ENCODE peak calls at places on chromosome 12, in four cellular contexts. One of them, this sample, is unnamed.

GRCh38 chr12:3203713-3204112 is 126.5 kb downstream of the TSPAN9 start:
- DNase-seq in astrocyte of the spinal cord: no peak
- DNase-seq in PC-3: no peak
- DNase-seq in MM.1S: no peak
- DNase-seq in this sample: no peak

GRCh38 chr12:110829308-110829707 is 17.5 kb upstream of the CCDC63 start:
- DNase-seq in MM.1S: no peak
- DNase-seq in PC-3: no peak
- DNase-seq in astrocyte of the spinal cord: no peak
- DNase-seq in this sample: no peak

GRCh38 chr12:45166056-45166455 is 49.8 kb upstream of the ANO6 start:
- DNase-seq in astrocyte of the spinal cord: no peak
- DNase-seq in PC-3: no peak
- DNase-seq in MM.1S: no peak
- DNase-seq in this sample: no peak

GRCh38 chr12:6627598-6627997 is 8.2 kb downstream of the LPAR5 start:
- DNase-seq in astrocyte of the spinal cord: no peak
- DNase-seq in PC-3: no peak
- DNase-seq in MM.1S: peak; percentile 68
- DNase-seq in this sample: no peak

GRCh38 chr12:79250955-79251354 is 386.4 kb downstream of the SYT1 start:
- DNase-seq in MM.1S: no peak
- DNase-seq in astrocyte of the spinal cord: no peak
- DNase-seq in PC-3: peak; percentile 71
- DNase-seq in this sample: no peak

GRCh38 chr12:109766251-109766778 is 52.7 kb downstream of the FAM222A start:
- DNase-seq in astrocyte of the spinal cord: no peak
- DNase-seq in MM.1S: no peak
- DNase-seq in PC-3: no peak
- DNase-seq in this sample: no peak

GRCh38 chr12:69966409-69966808 is 141.4 kb downstream of the MYRFL start:
- DNase-seq in astrocyte of the spinal cord: peak; percentile 51
- DNase-seq in MM.1S: no peak
- DNase-seq in PC-3: peak; percentile 95
- DNase-seq in this sample: peak; percentile 69

GRCh38 chr12:57744777-57745484 is at the start of gene TSPAN31:
- DNase-seq in MM.1S: peak; percentile 98
- DNase-seq in PC-3: peak; percentile 97
- DNase-seq in astrocyte of the spinal cord: peak; percentile 98
- DNase-seq in this sample: peak; percentile 99

GRCh38 chr12:24615967-24616411 is 332.9 kb downstream of the BCAT1 start:
- DNase-seq in PC-3: no peak
- DNase-seq in astrocyte of the spinal cord: peak; percentile 70
- DNase-seq in MM.1S: no peak
- DNase-seq in this sample: no peak

GRCh38 chr12:8554451-8555195 is 13.9 kb upstream of the CLEC4E start:
- DNase-seq in MM.1S: no peak
- DNase-seq in PC-3: peak; percentile 41
- DNase-seq in astrocyte of the spinal cord: peak; percentile 30
- DNase-seq in this sample: no peak

GRCh38 chr12:118360785-118361404 is 11.8 kb downstream of the TAOK3 start:
- DNase-seq in MM.1S: no peak
- DNase-seq in PC-3: peak; percentile 84
- DNase-seq in astrocyte of the spinal cord: peak; percentile 87
- DNase-seq in this sample: no peak

GRCh38 chr12:12723681-12724420 is 6.7 kb downstream of the CDKN1B start:
- DNase-seq in MM.1S: peak; percentile 52
- DNase-seq in astrocyte of the spinal cord: peak; percentile 31
- DNase-seq in PC-3: peak; percentile 23
- DNase-seq in this sample: no peak

GRCh38 chr12:119902084-119902509 is 25.0 kb upstream of the CIT start:
- DNase-seq in astrocyte of the spinal cord: peak; percentile 76
- DNase-seq in PC-3: peak; percentile 84
- DNase-seq in MM.1S: peak; percentile 35
- DNase-seq in this sample: peak; percentile 61

GRCh38 chr12:88764781-88765470 is 184.7 kb upstream of the KITLG start:
- DNase-seq in astrocyte of the spinal cord: no peak
- DNase-seq in MM.1S: no peak
- DNase-seq in PC-3: no peak
- DNase-seq in this sample: no peak

GRCh38 chr12:31033146-31033545 is 40.5 kb upstream of the DDX11 start:
- DNase-seq in PC-3: no peak
- DNase-seq in astrocyte of the spinal cord: no peak
- DNase-seq in MM.1S: no peak
- DNase-seq in this sample: no peak

GRCh38 chr12:26697217-26697616 is 135.8 kb downstream of the ITPR2 start:
- DNase-seq in MM.1S: no peak
- DNase-seq in astrocyte of the spinal cord: peak; percentile 42
- DNase-seq in PC-3: no peak
- DNase-seq in this sample: no peak

GRCh38 chr12:63808631-63809030 is 28.9 kb downstream of the RXYLT1 start:
- DNase-seq in astrocyte of the spinal cord: no peak
- DNase-seq in PC-3: no peak
- DNase-seq in MM.1S: no peak
- DNase-seq in this sample: no peak

GRCh38 chr12:4535871-4536270 is 2.8 kb upstream of the RAD51AP1 start:
- DNase-seq in PC-3: no peak
- DNase-seq in MM.1S: peak; percentile 53
- DNase-seq in astrocyte of the spinal cord: no peak
- DNase-seq in this sample: no peak

DNA sequence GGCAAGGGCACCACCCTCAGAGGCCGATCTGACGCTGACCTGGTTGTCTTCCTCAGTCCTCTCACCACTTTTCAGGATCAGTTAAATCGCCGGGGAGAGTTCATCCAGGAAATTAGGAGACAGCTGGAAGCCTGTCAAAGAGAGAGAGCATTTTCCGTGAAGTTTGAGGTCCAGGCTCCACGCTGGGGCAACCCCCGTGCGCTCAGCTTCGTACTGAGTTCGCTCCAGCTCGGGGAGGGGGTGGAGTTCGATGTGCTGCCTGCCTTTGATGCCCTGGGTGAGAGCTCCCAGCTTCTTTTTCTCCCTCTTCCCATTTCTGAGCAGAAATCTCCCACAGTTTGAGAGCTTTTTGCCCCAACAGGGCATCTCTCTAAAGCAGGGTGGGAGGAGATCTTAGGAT is 1.8 kb downstream of the OAS1 start:
- DNase-seq in astrocyte of the spinal cord: no peak
- DNase-seq in MM.1S: no peak
- DNase-seq in PC-3: no peak
- DNase-seq in this sample: no peak
- H3K4me3 ChIP-seq in astrocyte of the spinal cord: no peak overlapping the region
- H3K4me3 ChIP-seq in MM.1S: peak overlapping the region; percentile 69
- H3K4me3 ChIP-seq in PC-3: no peak overlapping the region
- H3K4me3 ChIP-seq in this sample: peak overlapping the region; percentile 51

GRCh38 chr12:116436561-116437249 is 122.5 kb upstream of the MAP1LC3B2 start:
- DNase-seq in astrocyte of the spinal cord: no peak
- DNase-seq in MM.1S: no peak
- DNase-seq in PC-3: no peak
- DNase-seq in this sample: no peak
- H3K4me3 ChIP-seq in astrocyte of the spinal cord: no peak overlapping the region
- H3K4me3 ChIP-seq in MM.1S: no peak overlapping the region
- H3K4me3 ChIP-seq in PC-3: no peak overlapping the region
- H3K4me3 ChIP-seq in this sample: no peak overlapping the region

GRCh38 chr12:114450019-114450418 is 44.1 kb upstream of the TBX5 start:
- DNase-seq in MM.1S: no peak
- DNase-seq in PC-3: no peak
- DNase-seq in astrocyte of the spinal cord: no peak
- DNase-seq in this sample: no peak

GRCh38 chr12:114450511-114451300 is 44.8 kb upstream of the TBX5 start:
- DNase-seq in astrocyte of the spinal cord: no peak
- DNase-seq in MM.1S: no peak
- DNase-seq in PC-3: no peak
- DNase-seq in this sample: peak; percentile 73

GRCh38 chr12:114447274-114447716 is 41.4 kb upstream of the TBX5 start:
- DNase-seq in MM.1S: no peak
- DNase-seq in astrocyte of the spinal cord: no peak
- DNase-seq in PC-3: no peak
- DNase-seq in this sample: no peak

GRCh38 chr12:114447799-114448617 is 42.1 kb upstream of the TBX5 start:
- DNase-seq in astrocyte of the spinal cord: no peak
- DNase-seq in PC-3: no peak
- DNase-seq in MM.1S: no peak
- DNase-seq in this sample: no peak

DNA sequence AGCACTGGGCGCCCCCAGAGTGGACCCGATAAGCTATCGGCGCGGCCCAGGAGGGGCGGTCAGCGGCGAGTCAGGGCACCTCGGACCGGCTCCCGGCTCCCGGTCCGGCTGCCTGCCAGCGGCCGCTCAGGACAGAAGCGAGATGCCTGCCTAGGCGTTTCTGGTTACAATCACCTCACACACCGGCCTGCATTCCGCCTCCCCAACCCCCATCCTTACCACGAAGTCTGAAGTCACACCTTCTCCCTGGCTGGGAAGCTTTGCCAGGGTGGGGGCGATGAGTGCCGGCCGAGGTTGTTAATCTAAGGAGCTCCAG is 42.6 kb upstream of the TBX5 start:
- DNase-seq in PC-3: no peak
- DNase-seq in astrocyte of the spinal cord: no peak
- DNase-seq in MM.1S: no peak
- DNase-seq in this sample: no peak
- H3K4me3 ChIP-seq in PC-3: no peak overlapping the region
- H3K4me3 ChIP-seq in astrocyte of the spinal cord: no peak overlapping the region
- H3K4me3 ChIP-seq in MM.1S: no peak overlapping the region
- H3K4me3 ChIP-seq in this sample: peak overlapping the region; percentile 56

GRCh38 chr12:21921436-21921835 is 19.8 kb downstream of the ABCC9 start:
- DNase-seq in MM.1S: no peak
- DNase-seq in astrocyte of the spinal cord: no peak
- DNase-seq in PC-3: no peak
- DNase-seq in this sample: no peak

GRCh38 chr12:21925296-21925913 is 15.8 kb downstream of the ABCC9 start:
- DNase-seq in PC-3: no peak
- DNase-seq in MM.1S: no peak
- DNase-seq in astrocyte of the spinal cord: no peak
- DNase-seq in this sample: no peak
- H3K4me3 ChIP-seq in PC-3: no peak overlapping the region
- H3K4me3 ChIP-seq in MM.1S: no peak overlapping the region
- H3K4me3 ChIP-seq in astrocyte of the spinal cord: no peak overlapping the region
- H3K4me3 ChIP-seq in this sample: no peak overlapping the region

GRCh38 chr12:51320311-51320694 is 3.7 kb downstream of the BIN2 start:
- DNase-seq in PC-3: no peak
- DNase-seq in astrocyte of the spinal cord: no peak
- DNase-seq in MM.1S: no peak
- DNase-seq in this sample: no peak
- H3K4me3 ChIP-seq in PC-3: no peak overlapping the region
- H3K4me3 ChIP-seq in astrocyte of the spinal cord: no peak overlapping the region
- H3K4me3 ChIP-seq in MM.1S: peak overlapping the region; percentile 52
- H3K4me3 ChIP-seq in this sample: no peak overlapping the region

GRCh38 chr12:67483871-67484554 is 164.5 kb upstream of the DYRK2 start:
- DNase-seq in PC-3: peak; percentile 93
- DNase-seq in MM.1S: peak; percentile 65
- DNase-seq in astrocyte of the spinal cord: no peak
- DNase-seq in this sample: no peak
- H3K4me3 ChIP-seq in PC-3: peak overlapping the region; percentile 8
- H3K4me3 ChIP-seq in MM.1S: no peak overlapping the region
- H3K4me3 ChIP-seq in astrocyte of the spinal cord: no peak overlapping the region
- H3K4me3 ChIP-seq in this sample: no peak overlapping the region

GRCh38 chr12:116169071-116169470 is 108.4 kb downstream of the MED13L start:
- DNase-seq in astrocyte of the spinal cord: no peak
- DNase-seq in PC-3: no peak
- DNase-seq in MM.1S: no peak
- DNase-seq in this sample: no peak

GRCh38 chr12:116171549-116171948 is 105.9 kb downstream of the MED13L start:
- DNase-seq in PC-3: peak; percentile 58
- DNase-seq in MM.1S: no peak
- DNase-seq in astrocyte of the spinal cord: peak; percentile 50
- DNase-seq in this sample: no peak

GRCh38 chr12:116177017-116177416 is 100.5 kb downstream of the MED13L start:
- DNase-seq in MM.1S: no peak
- DNase-seq in astrocyte of the spinal cord: no peak
- DNase-seq in PC-3: no peak
- DNase-seq in this sample: no peak

GRCh38 chr12:116174904-116175303 is 102.6 kb downstream of the MED13L start:
- DNase-seq in astrocyte of the spinal cord: no peak
- DNase-seq in MM.1S: no peak
- DNase-seq in PC-3: no peak
- DNase-seq in this sample: no peak

GRCh38 chr12:116172224-116172849 is 105.2 kb downstream of the MED13L start:
- DNase-seq in astrocyte of the spinal cord: no peak
- DNase-seq in MM.1S: peak; percentile 52
- DNase-seq in PC-3: no peak
- DNase-seq in this sample: no peak
- H3K4me3 ChIP-seq in astrocyte of the spinal cord: no peak overlapping the region
- H3K4me3 ChIP-seq in MM.1S: peak overlapping the region; percentile 52
- H3K4me3 ChIP-seq in PC-3: no peak overlapping the region
- H3K4me3 ChIP-seq in this sample: no peak overlapping the region

GRCh38 chr12:105993766-105994165 is 145.0 kb downstream of the NUAK1 start:
- DNase-seq in astrocyte of the spinal cord: no peak
- DNase-seq in MM.1S: no peak
- DNase-seq in PC-3: no peak
- DNase-seq in this sample: no peak
- H3K4me3 ChIP-seq in astrocyte of the spinal cord: no peak overlapping the region
- H3K4me3 ChIP-seq in MM.1S: no peak overlapping the region
- H3K4me3 ChIP-seq in PC-3: no peak overlapping the region
- H3K4me3 ChIP-seq in this sample: no peak overlapping the region

DNA sequence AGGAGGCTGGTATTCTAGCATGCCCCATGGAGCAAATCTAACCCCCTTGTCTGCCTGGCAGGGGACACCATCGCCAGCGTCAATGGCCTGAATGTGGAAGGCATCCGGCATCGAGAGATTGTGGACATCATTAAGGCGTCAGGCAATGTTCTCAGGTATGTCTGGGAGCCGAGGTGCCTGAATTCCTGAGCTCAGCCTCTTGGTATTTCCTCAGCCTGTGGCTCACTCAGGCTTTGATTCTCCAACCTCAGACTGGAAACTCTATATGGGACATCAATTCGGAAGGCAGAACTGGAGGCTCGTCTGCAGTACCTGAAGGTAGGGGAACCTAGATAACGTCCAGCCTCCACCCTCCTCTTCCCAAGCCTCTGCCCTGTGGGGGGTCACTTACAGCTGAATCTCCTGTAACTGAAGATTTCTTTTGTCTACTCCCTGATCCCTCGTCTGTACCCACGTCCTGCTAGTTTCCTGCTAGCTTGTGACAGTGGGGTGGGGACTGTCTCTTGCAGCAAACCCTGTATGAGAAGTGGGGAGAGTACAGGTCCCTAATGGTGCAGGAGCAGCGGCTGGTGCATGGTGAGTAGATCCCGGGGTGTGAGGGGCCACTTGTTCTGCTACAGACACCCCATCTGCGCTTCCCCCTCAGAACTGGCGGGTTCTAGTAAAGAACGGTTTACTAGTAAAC is 7.0 kb downstream of the TAMALIN start:
- DNase-seq in MM.1S: no peak
- DNase-seq in astrocyte of the spinal cord: no peak
- DNase-seq in PC-3: no peak
- DNase-seq in this sample: no peak
- H3K4me3 ChIP-seq in MM.1S: no peak overlapping the region
- H3K4me3 ChIP-seq in astrocyte of the spinal cord: no peak overlapping the region
- H3K4me3 ChIP-seq in PC-3: no peak overlapping the region
- H3K4me3 ChIP-seq in this sample: no peak overlapping the region